ENCODE peak calls at places on chromosomes 16 and 17, in five cellular contexts. R is testis, B is transverse colon, W is stomach, N is tibial nerve. E is an unnamed sample.

GRCh38 chr17:63696381-63696961 is 3.5 kb downstream of the LIMD2 start:
- DNase-seq in R (peak), W (peak), B (peak), N (no peak), E (no peak)

GRCh38 chr17:17713839-17714238 is 32.6 kb downstream of the RAI1 start:
- DNase-seq in B (no peak), N (no peak), W (peak), R (peak), E (no peak)

GRCh38 chr17:17928422-17929386 is 43.5 kb downstream of the TOM1L2 start:
- DNase-seq in N (no peak), W (no peak), R (no peak), B (no peak), E (no peak)

GRCh38 chr16:2856061-2856670 is 1.8 kb downstream of the PRSS22 start:
- DNase-seq in N (no peak), W (peak), R (no peak), B (peak), E (no peak)

GRCh38 chr17:8076502-8077266 is 10.8 kb downstream of the ALOX12B start:
- DNase-seq in B (no peak), N (no peak), R (no peak), W (no peak), E (no peak)

GRCh38 chr17:75753514-75754377 is 11.2 kb downstream of the GALK1 start:
- DNase-seq in W (peak), R (peak), B (peak), N (no peak), E (peak)

GRCh38 chr16:84357191-84357651 is 11.1 kb upstream of the ATP2C2 start:
- DNase-seq in W (no peak), R (no peak), B (no peak), N (no peak), E (no peak)

GRCh38 chr17:69142473-69142802 is 743 bp upstream of the ABCA6 start:
- DNase-seq in N (no peak), B (no peak), R (no peak), W (no peak), E (no peak)

GRCh38 chr17:55171634-55172328 is 93.0 kb upstream of the HLF start:
- DNase-seq in N (no peak), B (no peak), R (no peak), W (no peak), E (no peak)

GRCh38 chr17:1108810-1109605 is 70.8 kb downstream of the ABR start:
- DNase-seq in W (peak), B (peak), N (no peak), R (peak), E (peak)

GRCh38 chr16:13873835-13874438 is 46.0 kb upstream of the ERCC4 start:
- DNase-seq in R (no peak), N (no peak), W (no peak), B (no peak), E (no peak)

GRCh38 chr16:50457979-50458461 is 89.2 kb upstream of the BRD7 start:
- DNase-seq in B (no peak), W (no peak), R (no peak), N (no peak), E (no peak)

GRCh38 chr17:57803026-57803425 is 46.8 kb downstream of the MRPS23 start:
- DNase-seq in B (no peak), N (no peak), R (no peak), W (no peak), E (no peak)

GRCh38 chr16:85174871-85175723 is 62.8 kb upstream of the CIBAR2 start:
- DNase-seq in W (no peak), B (no peak), N (no peak), R (no peak), E (no peak)

GRCh38 chr16:52617591-52617990 is 70.6 kb upstream of the TOX3 start:
- DNase-seq in R (no peak), W (no peak), N (no peak), B (no peak), E (no peak)

GRCh38 chr16:26645629-26646028 is 421.1 kb upstream of the C16orf82 start:
- DNase-seq in B (no peak), N (no peak), R (peak), W (no peak), E (no peak)

GRCh38 chr17:9912146-9913099 is 7.4 kb upstream of the RCVRN start:
- DNase-seq in W (no peak), N (no peak), R (no peak), B (no peak), E (no peak)

GRCh38 chr16:4452674-4453073 is 21.8 kb downstream of the NMRAL1 start:
- DNase-seq in N (no peak), R (no peak), B (no peak), W (no peak), E (no peak)

GRCh38 chr17:11644265-11645212 is 46.3 kb downstream of the DNAH9 start:
- DNase-seq in W (peak), R (peak), B (peak), N (peak), E (peak)

GRCh38 chr17:62126292-62126691 is 61.2 kb upstream of the MED13 start:
- DNase-seq in W (no peak), N (no peak), B (no peak), R (no peak), E (no peak)

GRCh38 chr17:80152057-80152831 is 5.3 kb upstream of the EIF4A3 start:
- DNase-seq in W (no peak), N (no peak), B (no peak), R (no peak), E (no peak)

GRCh38 chr17:77325826-77326581 is 185.2 kb downstream of the SEC14L1 start:
- DNase-seq in R (no peak), W (peak), B (peak), N (peak), E (peak)

GRCh38 chr16:89471225-89471624 is 19.1 kb downstream of the ANKRD11 start:
- DNase-seq in W (no peak), B (no peak), R (no peak), N (no peak), E (no peak)

GRCh38 chr17:67421869-67422273 is 44.8 kb downstream of the PITPNC1 start:
- DNase-seq in W (no peak), B (peak), R (no peak), N (no peak), E (no peak)

GRCh38 chr16:81573533-81573932 is 128.9 kb downstream of the CMIP start:
- DNase-seq in W (no peak), R (no peak), B (no peak), N (no peak), E (no peak)

GRCh38 chr17:81130385-81131288 is 34.7 kb upstream of the PVALEF start:
- DNase-seq in W (no peak), B (no peak), R (no peak), N (no peak), E (no peak)

GRCh38 chr16:29915590-29916247 is 10.3 kb downstream of the KCTD13 start:
- DNase-seq in R (no peak), W (no peak), N (no peak), B (no peak), E (no peak)

GRCh38 chr16:29913514-29913913 is 12.5 kb downstream of the KCTD13 start:
- DNase-seq in R (no peak), N (no peak), B (no peak), W (no peak), E (no peak)

GRCh38 chr16:29912087-29912486 is 11.8 kb downstream of the ASPHD1 start:
- DNase-seq in N (no peak), R (peak), W (no peak), B (no peak), E (no peak)

GRCh38 chr16:29920690-29921371 is 5.2 kb downstream of the KCTD13 start:
- DNase-seq in B (no peak), W (no peak), N (no peak), R (no peak), E (no peak)

DNA sequence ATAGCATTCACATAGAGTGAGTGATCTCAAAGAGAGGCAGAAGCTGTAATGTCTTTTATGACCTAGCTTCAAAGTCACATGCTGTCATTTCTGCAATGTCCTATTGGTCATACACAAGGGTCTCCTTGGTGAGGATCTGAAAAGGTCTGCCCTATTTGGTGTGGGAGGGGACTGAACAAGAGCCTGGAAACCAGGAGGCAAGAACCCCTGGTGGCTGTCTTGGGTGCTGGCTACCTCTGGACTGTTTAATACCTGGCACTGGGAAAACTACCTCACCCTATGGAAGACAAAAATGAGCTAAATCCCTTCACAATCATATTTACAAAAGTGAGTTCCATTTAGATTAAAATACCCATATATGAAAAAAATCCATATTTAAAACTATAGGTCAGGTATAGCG is 9.0 kb downstream of the KCTD13 start:
- DNase-seq in B (no peak), R (no peak), N (no peak), W (no peak), E (no peak)
- TF ChIP-seq CTCF in B (no peak), R (no peak), N (no peak), W (no peak), E (no peak)

GRCh38 chr17:47649972-47650524 is 329 bp downstream of the KPNB1 start:
- DNase-seq in W (peak), N (peak), B (no peak), R (no peak), E (peak)

GRCh38 chr17:47649153-47649971 is at the start of gene KPNB1:
- DNase-seq in R (peak), B (peak), N (peak), W (peak), E (peak)

GRCh38 chr17:47652570-47652969 is 2.9 kb downstream of the KPNB1 start:
- DNase-seq in N (no peak), R (no peak), W (no peak), B (no peak), E (no peak)

GRCh38 chr17:47651704-47652103 is 2.0 kb downstream of the KPNB1 start:
- DNase-seq in R (no peak), W (no peak), N (no peak), B (no peak), E (no peak)

GRCh38 chr17:47650525-47651522 is 1.1 kb downstream of the KPNB1 start:
- DNase-seq in N (peak), B (peak), W (peak), R (peak), E (peak)
- TF ChIP-seq POLR2A in N (no peak), B (no peak), W (no peak), R (no peak), E (no peak)

DNA sequence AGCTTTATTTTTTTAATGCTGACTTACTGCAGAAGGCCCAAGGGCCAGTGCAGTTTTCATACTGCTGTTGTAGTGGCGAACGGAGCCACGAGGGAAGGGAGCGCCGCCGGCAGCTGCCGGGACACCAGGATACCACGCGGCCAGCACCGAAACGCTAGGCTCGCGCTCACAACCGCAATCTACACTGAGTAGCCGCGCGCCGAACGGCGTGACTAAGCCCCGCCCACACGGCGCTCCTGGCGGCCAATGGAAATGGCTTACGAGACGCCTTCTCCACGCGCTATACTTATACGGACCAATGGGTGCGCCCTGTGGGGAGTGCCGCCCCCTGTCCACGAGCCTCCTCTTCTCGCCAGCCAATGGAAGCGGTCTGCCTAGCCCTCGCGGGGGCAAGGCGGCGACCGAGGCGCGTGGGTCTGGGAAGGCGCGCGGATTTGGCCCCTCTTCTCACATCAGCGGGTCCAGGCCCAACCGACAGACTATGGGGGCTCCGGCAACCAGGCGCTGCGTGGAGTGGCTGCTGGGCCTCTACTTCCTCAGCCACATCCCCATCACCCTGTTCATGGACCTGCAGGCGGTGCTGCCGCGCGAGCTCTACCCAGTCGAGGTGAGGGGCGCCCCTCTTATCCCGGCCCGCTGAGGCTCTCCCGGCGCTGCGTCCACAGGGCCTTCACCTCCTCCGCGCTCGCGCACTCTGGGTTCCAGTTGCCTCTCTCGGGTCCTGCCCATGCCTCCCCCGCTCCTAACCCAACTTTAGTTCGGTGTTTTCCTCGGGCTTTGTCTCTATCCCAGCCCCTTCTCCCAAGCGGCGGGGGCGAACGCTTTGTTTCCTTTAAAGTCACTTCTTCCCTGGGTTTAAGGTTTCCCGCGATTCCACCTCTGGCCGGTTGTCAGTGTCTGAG is at the start of gene TMEM97:
- DNase-seq in B (peak), W (peak), N (peak), R (peak), E (peak)
- TF ChIP-seq CTCF in B (peak), W (no peak), N (no peak), R (peak), E (peak)

GRCh38 chr16:87383522-87384161 is at the start of gene FBXO31:
- DNase-seq in N (peak), R (peak), W (peak), B (peak), E (peak)
- TF ChIP-seq POLR2A in N (peak), R (peak), W (no peak), B (no peak), E (peak)

GRCh38 chr16:30874244-30874820 is 19.5 kb downstream of the BCL7C start:
- DNase-seq in N (no peak), W (no peak), B (peak), R (no peak), E (no peak)
- TF ChIP-seq CTCF in N (no peak), W (no peak), B (no peak), R (no peak), E (no peak)

GRCh38 chr17:59619313-59620063 is at the start of gene CLTC:
- DNase-seq in B (peak), N (peak), R (peak), W (peak), E (peak)
- TF ChIP-seq POLR2A in B (peak), N (peak), R (peak), W (no peak), E (peak)

GRCh38 chr16:59412275-59412841 is 678.2 kb upstream of the GOT2 start:
- DNase-seq in R (no peak), W (no peak), B (no peak), N (no peak), E (no peak)
- TF ChIP-seq CTCF in R (no peak), W (no peak), B (no peak), N (no peak), E (no peak)

DNA sequence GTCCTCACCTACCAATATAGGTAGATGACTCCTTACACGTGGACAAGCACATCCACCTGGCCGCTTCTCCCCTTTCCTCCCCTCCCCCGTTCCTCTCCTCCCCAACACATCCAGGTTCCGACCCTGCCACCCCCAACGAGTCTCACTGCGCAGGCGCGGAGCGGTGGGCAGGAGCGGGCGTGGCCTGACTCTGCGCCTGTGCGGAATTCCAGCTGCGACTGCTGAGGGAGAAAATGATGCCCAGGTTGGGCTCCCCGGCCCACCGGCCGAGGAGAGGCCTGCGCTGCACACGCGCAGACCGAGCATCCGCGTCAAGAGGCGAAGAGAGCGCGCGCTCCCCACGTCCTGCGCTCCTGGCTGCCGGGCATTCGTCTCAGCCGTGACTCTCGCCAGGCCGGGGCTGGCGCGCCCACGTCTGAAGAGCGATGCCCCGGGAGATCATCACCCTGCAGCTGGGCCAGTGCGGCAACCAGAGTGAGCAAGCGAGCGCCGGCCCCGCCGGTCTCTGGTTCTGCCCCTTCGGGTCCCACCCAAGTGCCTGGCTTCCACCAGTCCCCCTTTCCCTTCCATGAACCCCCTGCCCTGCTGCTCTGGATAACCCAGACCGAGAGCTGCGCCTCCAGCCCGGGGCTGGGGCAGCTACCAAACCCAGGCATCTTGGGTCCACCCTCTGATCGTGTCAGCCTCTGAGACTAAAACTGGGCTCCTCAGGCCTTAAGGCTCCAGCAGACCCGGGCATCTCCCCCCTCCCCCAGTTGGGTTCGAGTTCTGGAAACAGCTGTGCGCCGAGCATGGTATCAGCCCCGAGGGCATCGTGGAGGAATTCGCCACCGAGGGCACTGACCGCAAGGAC is at the start of gene TUBG2:
- DNase-seq in B (peak), R (peak), N (no peak), W (peak), E (peak)
- TF ChIP-seq POLR2A in B (peak), R (no peak), N (peak), W (no peak), E (peak)

GRCh38 chr17:42918902-42919521 is 18.4 kb downstream of the G6PC1 start:
- DNase-seq in B (no peak), W (peak), N (no peak), R (no peak), E (no peak)

GRCh38 chr17:42922335-42922734 is 21.7 kb downstream of the G6PC1 start:
- DNase-seq in W (no peak), B (no peak), N (no peak), R (no peak), E (no peak)

GRCh38 chr17:42917236-42917603 is 16.6 kb downstream of the G6PC1 start:
- DNase-seq in B (no peak), W (no peak), R (no peak), N (no peak), E (no peak)

GRCh38 chr17:42920106-42920900 is 19.7 kb downstream of the G6PC1 start:
- DNase-seq in W (no peak), B (no peak), R (no peak), N (no peak), E (no peak)

GRCh38 chr17:42920922-42921321 is 20.3 kb downstream of the G6PC1 start:
- DNase-seq in N (no peak), W (peak), R (no peak), B (no peak), E (no peak)
- TF ChIP-seq CTCF in N (no peak), W (no peak), R (no peak), B (no peak), E (no peak)